ENCODE peak calls at places on chromosomes 12 and 14, in seven cellular contexts. I is NCI-H2081; F is retina; E is CD4-positive, CD25-positive, alpha-beta regulatory T cell; H is T-helper 1 cell; P is naive B cell; M is fibroblast of mammary gland. N is an unnamed sample.

GRCh38 chr12:93322784-93323183 is 54.9 kb upstream of the NUDT4 start:
- DNase-seq in I (no peak), F (no peak), E (no peak), H (no peak), P (no peak), M (peak; percentile 15), N (no peak)

GRCh38 chr12:4307593-4308333 is 13.2 kb upstream of the TIGAR start:
- DNase-seq in I (peak; percentile 87), F (peak; percentile 93), E (no peak), H (no peak), P (no peak), M (peak; percentile 76), N (no peak)

GRCh38 chr12:47820631-47821345 is 1.1 kb upstream of the HDAC7 start:
- DNase-seq in I (no peak), F (peak; percentile 68), E (no peak), H (no peak), P (no peak), M (peak; percentile 97), N (no peak)

GRCh38 chr12:124419292-124420040 is 124.6 kb downstream of the RFLNA start:
- DNase-seq in I (no peak), F (no peak), E (no peak), H (no peak), P (no peak), M (no peak), N (no peak)

GRCh38 chr12:123106640-123107359 is 44.1 kb downstream of the PITPNM2 start:
- DNase-seq in I (no peak), F (no peak), E (peak; percentile 93), H (peak; percentile 17), P (peak; percentile 37), M (no peak), N (peak; percentile 8)

GRCh38 chr14:51735851-51736250 is 84.1 kb downstream of the FRMD6 start:
- DNase-seq in I (no peak), F (no peak), E (no peak), H (no peak), P (no peak), M (no peak), N (no peak)

GRCh38 chr12:131112016-131112415 is 158.3 kb downstream of the ADGRD1 start:
- DNase-seq in I (no peak), F (no peak), E (no peak), H (no peak), P (no peak), M (peak; percentile 17), N (no peak)

GRCh38 chr12:110281549-110282342 is 699 bp downstream of the ATP2A2 start:
- DNase-seq in I (no peak), F (peak; percentile 90), E (peak; percentile 52), H (peak; percentile 17), P (peak; percentile 43), M (peak; percentile 65), N (peak; percentile 6)

GRCh38 chr12:23887055-23887835 is 62.2 kb downstream of the SOX5 start:
- DNase-seq in I (no peak), F (no peak), E (no peak), H (no peak), P (no peak), M (peak; percentile 7), N (no peak)

GRCh38 chr14:23694085-23694975 is 58.2 kb downstream of the DHRS2 start:
- DNase-seq in I (no peak), F (peak; percentile 31), E (no peak), H (no peak), P (no peak), M (no peak), N (no peak)

GRCh38 chr12:47272412-47273190 is 192.8 kb upstream of the AMIGO2 start:
- DNase-seq in I (no peak), F (peak; percentile 38), E (no peak), H (no peak), P (no peak), M (peak; percentile 19), N (no peak)

GRCh38 chr12:508795-509194 is 49.1 kb downstream of the B4GALNT3 start:
- DNase-seq in I (no peak), F (no peak), E (no peak), H (no peak), P (no peak), M (no peak), N (no peak)

GRCh38 chr14:24053548-24054323 is 1.9 kb downstream of the CARMIL3 start:
- DNase-seq in I (no peak), F (no peak), E (no peak), H (no peak), P (no peak), M (no peak), N (no peak)

GRCh38 chr12:66066071-66066928 is 64.2 kb downstream of the LLPH start:
- DNase-seq in I (no peak), F (peak; percentile 31), E (no peak), H (no peak), P (no peak), M (peak; percentile 54), N (no peak)

GRCh38 chr14:52874389-52874788 is 76.5 kb downstream of the FERMT2 start:
- DNase-seq in I (no peak), F (no peak), E (no peak), H (no peak), P (no peak), M (no peak), N (no peak)

GRCh38 chr14:102993523-102993922 is 63.8 kb downstream of the CDC42BPB start:
- DNase-seq in I (no peak), F (no peak), E (no peak), H (no peak), P (no peak), M (peak; percentile 69), N (no peak)

GRCh38 chr12:99979471-99979870 is 5.3 kb downstream of the ANKS1B start:
- DNase-seq in I (no peak), F (no peak), E (no peak), H (no peak), P (no peak), M (no peak), N (no peak)

GRCh38 chr14:72513994-72514659 is 379.8 kb downstream of the DPF3 start:
- DNase-seq in I (no peak), F (peak; percentile 66), E (peak; percentile 34), H (no peak), P (peak; percentile 23), M (peak; percentile 68), N (no peak)

GRCh38 chr12:74537126-74537706 is 419 bp upstream of the ATXN7L3B start:
- DNase-seq in I (peak; percentile 76), F (no peak), E (peak; percentile 66), H (no peak), P (no peak), M (peak; percentile 70), N (no peak)

GRCh38 chr14:61080591-61081010 is 99.6 kb downstream of the SLC38A6 start:
- DNase-seq in I (no peak), F (no peak), E (no peak), H (no peak), P (no peak), M (peak; percentile 99), N (no peak)

GRCh38 chr12:131378861-131379665 is 331.8 kb upstream of the SFSWAP start:
- DNase-seq in I (no peak), F (no peak), E (no peak), H (no peak), P (no peak), M (no peak), N (no peak)

GRCh38 chr12:114783176-114783575 is 99.2 kb upstream of the TBX3 start:
- DNase-seq in I (no peak), F (no peak), E (no peak), H (no peak), P (no peak), M (no peak), N (no peak)

GRCh38 chr12:71092290-71092689 is 65.5 kb downstream of the TSPAN8 start:
- DNase-seq in I (no peak), F (no peak), E (no peak), H (no peak), P (no peak), M (peak; percentile 32), N (no peak)

GRCh38 chr14:74506408-74506807 is 12.8 kb downstream of the ISCA2 start:
- DNase-seq in I (no peak), F (no peak), E (no peak), H (no peak), P (peak; percentile 21), M (no peak), N (no peak)

GRCh38 chr12:93390565-93391297 is 13.0 kb downstream of the NUDT4 start:
- DNase-seq in I (no peak), F (no peak), E (no peak), H (no peak), P (no peak), M (no peak), N (no peak)

GRCh38 chr12:102769323-102769916 is 147.6 kb downstream of the PAH start:
- DNase-seq in I (peak; percentile 59), F (peak; percentile 65), E (peak; percentile 38), H (no peak), P (peak; percentile 37), M (peak; percentile 67), N (no peak)

GRCh38 chr12:53097564-53098353 is at the start of gene IGFBP6:
- DNase-seq in I (peak; percentile 71), F (peak; percentile 77), E (peak; percentile 73), H (peak; percentile 50), P (peak; percentile 60), M (peak; percentile 34), N (peak; percentile 34)

GRCh38 chr14:36771256-36771655 is 109.6 kb downstream of the PAX9 start:
- DNase-seq in I (peak; percentile 51), F (no peak), E (no peak), H (no peak), P (no peak), M (no peak), N (no peak)

GRCh38 chr12:64625243-64626077 is 15.2 kb downstream of the RASSF3 start:
- DNase-seq in I (no peak), F (peak; percentile 61), E (peak; percentile 31), H (no peak), P (peak; percentile 78), M (peak; percentile 89), N (no peak)